ENCODE peak calls at places on chromosome 9, in six cellular contexts. Y is stomach; R is endothelial cell; T is central memory CD8-positive, alpha-beta T cell; K is GF-D8; B is activated T-helper 9 cell treated with anti-CD3 and anti-CD28 coated beads, Interleukin-2, amount 50 U/mL, for 16 hours. L is an unnamed sample.

GRCh38 chr9:111362526-111362925 is 32.5 kb upstream of the OR2K2 start:
- DNase-seq in R (no peak), T (no peak), Y (no peak), K (no peak), B (no peak), L (no peak)

GRCh38 chr9:133759146-133759900 is 21.2 kb upstream of the SARDH start:
- DNase-seq in K (no peak), B (no peak), T (no peak), R (no peak), Y (peak; percentile 14), L (no peak)

GRCh38 chr9:1876891-1877496 is 138.2 kb upstream of the SMARCA2 start:
- DNase-seq in K (no peak), T (no peak), R (no peak), B (no peak), Y (no peak), L (no peak)

GRCh38 chr9:97853844-97854695 is 1.0 kb downstream of the FOXE1 start:
- DNase-seq in Y (no peak), T (no peak), K (no peak), B (peak; percentile 28), R (peak; percentile 60), L (peak; percentile 23)

GRCh38 chr9:131658753-131659129 is 81.1 kb downstream of the RAPGEF1 start:
- DNase-seq in R (no peak), Y (no peak), K (no peak), T (no peak), B (no peak), L (no peak)

GRCh38 chr9:76459691-76460635 is 981 bp downstream of the GCNT1 start:
- DNase-seq in T (no peak), B (no peak), K (peak; percentile 28), R (peak; percentile 51), Y (peak; percentile 58), L (peak; percentile 57)

GRCh38 chr9:107841078-107841477 is 351.5 kb upstream of the KLF4 start:
- DNase-seq in Y (no peak), K (no peak), B (no peak), R (no peak), T (no peak), L (no peak)

GRCh38 chr9:1880038-1880565 is 135.0 kb upstream of the SMARCA2 start:
- DNase-seq in B (no peak), Y (no peak), K (no peak), R (no peak), T (no peak), L (no peak)

GRCh38 chr9:123361086-123361730 is 5.2 kb downstream of the CRB2 start:
- DNase-seq in R (no peak), Y (no peak), K (no peak), B (no peak), T (no peak), L (no peak)

GRCh38 chr9:93035821-93036351 is 22.6 kb upstream of the SUSD3 start:
- DNase-seq in K (no peak), Y (no peak), R (no peak), T (no peak), B (no peak), L (no peak)

GRCh38 chr9:12815895-12816294 is 41.1 kb downstream of the LURAP1L start:
- DNase-seq in R (no peak), T (no peak), Y (no peak), B (no peak), K (no peak), L (no peak)

GRCh38 chr9:34127035-34127948 is 794 bp upstream of the DCAF12 start:
- DNase-seq in K (no peak), Y (no peak), B (no peak), R (no peak), T (no peak), L (no peak)

GRCh38 chr9:35571113-35571512 is 33.9 kb upstream of the TESK1 start:
- DNase-seq in B (no peak), Y (no peak), R (no peak), K (no peak), T (no peak), L (no peak)

GRCh38 chr9:73199886-73200285 is 48.2 kb downstream of the ANXA1 start:
- DNase-seq in R (no peak), B (no peak), T (no peak), K (no peak), Y (no peak), L (no peak)

GRCh38 chr9:107251756-107252322 is 31.2 kb upstream of the RAD23B start:
- DNase-seq in T (no peak), Y (peak; percentile 28), K (no peak), R (no peak), B (no peak), L (peak; percentile 58)

GRCh38 chr9:125302241-125302640 is 40.6 kb downstream of the GAPVD1 start:
- DNase-seq in R (no peak), T (no peak), B (no peak), Y (no peak), K (no peak), L (no peak)

GRCh38 chr9:72596451-72597180 is 75.2 kb downstream of the TMC1 start:
- DNase-seq in T (no peak), B (no peak), R (no peak), Y (no peak), K (no peak), L (no peak)